ENCODE peak calls at places on chromosomes 5 and 9, in six cellular contexts. One of them, this sample, is unnamed.

GRCh38 chr5:64958757-64959391 is 190.1 kb downstream of the CWC27 start:
- DNase-seq in A549: no peak
- DNase-seq in endothelial cell of umbilical vein: peak; percentile 43
- DNase-seq in NB4: peak; percentile 33
- DNase-seq in HepG2: peak; percentile 11
- DNase-seq in K562: peak; percentile 26
- DNase-seq in this sample: no peak

GRCh38 chr9:26012797-26013594 is 334.8 kb upstream of the TUSC1 start:
- DNase-seq in A549: no peak
- DNase-seq in endothelial cell of umbilical vein: no peak
- DNase-seq in NB4: no peak
- DNase-seq in HepG2: no peak
- DNase-seq in K562: no peak
- DNase-seq in this sample: no peak

GRCh38 chr5:154729613-154730012 is 25.6 kb upstream of the LARP1 start:
- DNase-seq in A549: no peak
- DNase-seq in endothelial cell of umbilical vein: no peak
- DNase-seq in NB4: no peak
- DNase-seq in HepG2: peak; percentile 82
- DNase-seq in K562: no peak
- DNase-seq in this sample: no peak

GRCh38 chr5:175306381-175306780 is 137.6 kb downstream of the DRD1 start:
- DNase-seq in A549: no peak
- DNase-seq in endothelial cell of umbilical vein: no peak
- DNase-seq in NB4: no peak
- DNase-seq in HepG2: no peak
- DNase-seq in K562: no peak
- DNase-seq in this sample: no peak

GRCh38 chr5:176664886-176665285 is 17.6 kb downstream of the TSPAN17 start:
- DNase-seq in A549: no peak
- DNase-seq in endothelial cell of umbilical vein: no peak
- DNase-seq in NB4: no peak
- DNase-seq in HepG2: no peak
- DNase-seq in K562: no peak
- DNase-seq in this sample: no peak

GRCh38 chr5:107376546-107377276 is 294.0 kb downstream of the EFNA5 start:
- DNase-seq in A549: no peak
- DNase-seq in endothelial cell of umbilical vein: no peak
- DNase-seq in NB4: no peak
- DNase-seq in HepG2: no peak
- DNase-seq in K562: no peak
- DNase-seq in this sample: no peak

GRCh38 chr5:174736351-174736721 is 12.0 kb downstream of the MSX2 start:
- DNase-seq in A549: no peak
- DNase-seq in endothelial cell of umbilical vein: no peak
- DNase-seq in NB4: peak; percentile 22
- DNase-seq in HepG2: no peak
- DNase-seq in K562: no peak
- DNase-seq in this sample: no peak

GRCh38 chr9:23322392-23322791 is 503.6 kb downstream of the ELAVL2 start:
- DNase-seq in A549: no peak
- DNase-seq in endothelial cell of umbilical vein: no peak
- DNase-seq in NB4: no peak
- DNase-seq in HepG2: no peak
- DNase-seq in K562: no peak
- DNase-seq in this sample: no peak

GRCh38 chr5:139642891-139643871 is 5.0 kb upstream of the CXXC5 start:
- DNase-seq in A549: no peak
- DNase-seq in endothelial cell of umbilical vein: no peak
- DNase-seq in NB4: peak; percentile 6
- DNase-seq in HepG2: peak; percentile 79
- DNase-seq in K562: no peak
- DNase-seq in this sample: no peak

GRCh38 chr5:73825736-73826135 is 199.7 kb downstream of the ARHGEF28 start:
- DNase-seq in A549: no peak
- DNase-seq in endothelial cell of umbilical vein: no peak
- DNase-seq in NB4: no peak
- DNase-seq in HepG2: no peak
- DNase-seq in K562: no peak
- DNase-seq in this sample: no peak

GRCh38 chr5:133406632-133407276 is 205.6 kb downstream of the FSTL4 start:
- DNase-seq in A549: no peak
- DNase-seq in endothelial cell of umbilical vein: no peak
- DNase-seq in NB4: no peak
- DNase-seq in HepG2: no peak
- DNase-seq in K562: no peak
- DNase-seq in this sample: no peak

GRCh38 chr5:151592855-151593408 is 1.8 kb upstream of the FAT2 start:
- DNase-seq in A549: no peak
- DNase-seq in endothelial cell of umbilical vein: no peak
- DNase-seq in NB4: no peak
- DNase-seq in HepG2: peak; percentile 66
- DNase-seq in K562: no peak
- DNase-seq in this sample: no peak

GRCh38 chr5:173775692-173776135 is 112.4 kb upstream of the CPEB4 start:
- DNase-seq in A549: no peak
- DNase-seq in endothelial cell of umbilical vein: no peak
- DNase-seq in NB4: peak; percentile 82
- DNase-seq in HepG2: no peak
- DNase-seq in K562: no peak
- DNase-seq in this sample: no peak

GRCh38 chr9:93697352-93698139 is 121.2 kb downstream of the PHF2 start:
- DNase-seq in A549: no peak
- DNase-seq in endothelial cell of umbilical vein: no peak
- DNase-seq in NB4: no peak
- DNase-seq in HepG2: no peak
- DNase-seq in K562: no peak
- DNase-seq in this sample: no peak

GRCh38 chr5:154771383-154771901 is 16.3 kb downstream of the LARP1 start:
- DNase-seq in A549: no peak
- DNase-seq in endothelial cell of umbilical vein: peak; percentile 78
- DNase-seq in NB4: no peak
- DNase-seq in HepG2: no peak
- DNase-seq in K562: no peak
- DNase-seq in this sample: no peak

GRCh38 chr5:66992547-66992946 is 204.1 kb downstream of the CD180 start:
- DNase-seq in A549: no peak
- DNase-seq in endothelial cell of umbilical vein: no peak
- DNase-seq in NB4: peak; percentile 32
- DNase-seq in HepG2: no peak
- DNase-seq in K562: no peak
- DNase-seq in this sample: no peak

GRCh38 chr5:82719368-82719767 is 357.8 kb downstream of the TMEM167A start:
- DNase-seq in A549: no peak
- DNase-seq in endothelial cell of umbilical vein: no peak
- DNase-seq in NB4: peak; percentile 9
- DNase-seq in HepG2: no peak
- DNase-seq in K562: no peak
- DNase-seq in this sample: no peak

GRCh38 chr5:122252319-122252718 is 59.7 kb upstream of the SNCAIP start:
- DNase-seq in A549: no peak
- DNase-seq in endothelial cell of umbilical vein: no peak
- DNase-seq in NB4: no peak
- DNase-seq in HepG2: no peak
- DNase-seq in K562: no peak
- DNase-seq in this sample: no peak

GRCh38 chr9:72151099-72151498 is 1.9 kb downstream of the GDA start:
- DNase-seq in A549: no peak
- DNase-seq in endothelial cell of umbilical vein: no peak
- DNase-seq in NB4: no peak
- DNase-seq in HepG2: no peak
- DNase-seq in K562: no peak
- DNase-seq in this sample: no peak

GRCh38 chr9:111743275-111743674 is 51.5 kb downstream of the SHOC1 start:
- DNase-seq in A549: peak; percentile 45
- DNase-seq in endothelial cell of umbilical vein: peak; percentile 21
- DNase-seq in NB4: peak; percentile 24
- DNase-seq in HepG2: peak; percentile 6
- DNase-seq in K562: no peak
- DNase-seq in this sample: no peak

GRCh38 chr9:127518091-127518856 is 67.0 kb downstream of the LRSAM1 start:
- DNase-seq in A549: no peak
- DNase-seq in endothelial cell of umbilical vein: peak; percentile 59
- DNase-seq in NB4: no peak
- DNase-seq in HepG2: no peak
- DNase-seq in K562: no peak
- DNase-seq in this sample: peak; percentile 31

GRCh38 chr9:137455361-137455991 is 3.7 kb downstream of the NSMF start:
- DNase-seq in A549: no peak
- DNase-seq in endothelial cell of umbilical vein: no peak
- DNase-seq in NB4: no peak
- DNase-seq in HepG2: no peak
- DNase-seq in K562: no peak
- DNase-seq in this sample: no peak

GRCh38 chr5:99099691-99100090 is 170.9 kb upstream of the CHD1 start:
- DNase-seq in A549: no peak
- DNase-seq in endothelial cell of umbilical vein: no peak
- DNase-seq in NB4: no peak
- DNase-seq in HepG2: no peak
- DNase-seq in K562: no peak
- DNase-seq in this sample: no peak

GRCh38 chr5:90289837-90290236 is 119.7 kb downstream of the CETN3 start:
- DNase-seq in A549: no peak
- DNase-seq in endothelial cell of umbilical vein: no peak
- DNase-seq in NB4: peak; percentile 29
- DNase-seq in HepG2: no peak
- DNase-seq in K562: no peak
- DNase-seq in this sample: no peak

GRCh38 chr9:123678038-123678877 is 251.7 kb downstream of the DENND1A start:
- DNase-seq in A549: no peak
- DNase-seq in endothelial cell of umbilical vein: peak; percentile 50
- DNase-seq in NB4: no peak
- DNase-seq in HepG2: peak; percentile 84
- DNase-seq in K562: no peak
- DNase-seq in this sample: no peak

GRCh38 chr9:134936762-134937555 is 19.2 kb upstream of the FCN1 start:
- DNase-seq in A549: no peak
- DNase-seq in endothelial cell of umbilical vein: no peak
- DNase-seq in NB4: peak; percentile 75
- DNase-seq in HepG2: no peak
- DNase-seq in K562: no peak
- DNase-seq in this sample: peak; percentile 87

GRCh38 chr5:139569276-139569955 is 8.3 kb downstream of the UBE2D2 start:
- DNase-seq in A549: no peak
- DNase-seq in endothelial cell of umbilical vein: no peak
- DNase-seq in NB4: no peak
- DNase-seq in HepG2: no peak
- DNase-seq in K562: no peak
- DNase-seq in this sample: no peak

GRCh38 chr5:16663848-16664247 is 47.1 kb upstream of the RETREG1 start:
- DNase-seq in A549: no peak
- DNase-seq in endothelial cell of umbilical vein: no peak
- DNase-seq in NB4: no peak
- DNase-seq in HepG2: no peak
- DNase-seq in K562: no peak
- DNase-seq in this sample: no peak

GRCh38 chr5:169424279-169424955 is 123.5 kb upstream of the SLIT3 start:
- DNase-seq in A549: no peak
- DNase-seq in endothelial cell of umbilical vein: no peak
- DNase-seq in NB4: no peak
- DNase-seq in HepG2: no peak
- DNase-seq in K562: no peak
- DNase-seq in this sample: no peak

GRCh38 chr9:33524431-33524947 is 438 bp downstream of the ANKRD18B start:
- DNase-seq in A549: no peak
- DNase-seq in endothelial cell of umbilical vein: peak; percentile 51
- DNase-seq in NB4: peak; percentile 69
- DNase-seq in HepG2: no peak
- DNase-seq in K562: peak; percentile 16
- DNase-seq in this sample: no peak

GRCh38 chr5:1633605-1634336 is 110.0 kb upstream of the LPCAT1 start:
- DNase-seq in A549: peak; percentile 49
- DNase-seq in endothelial cell of umbilical vein: peak; percentile 26
- DNase-seq in NB4: peak; percentile 45
- DNase-seq in HepG2: peak; percentile 68
- DNase-seq in K562: peak; percentile 95
- DNase-seq in this sample: peak; percentile 15

GRCh38 chr5:26847041-26847736 is 191.2 kb downstream of the CDH9 start:
- DNase-seq in A549: peak; percentile 15
- DNase-seq in endothelial cell of umbilical vein: no peak
- DNase-seq in NB4: no peak
- DNase-seq in HepG2: peak; percentile 31
- DNase-seq in K562: no peak
- DNase-seq in this sample: no peak

GRCh38 chr9:12702160-12702758 is 9.1 kb downstream of the TYRP1 start:
- DNase-seq in A549: peak; percentile 8
- DNase-seq in endothelial cell of umbilical vein: peak; percentile 70
- DNase-seq in NB4: no peak
- DNase-seq in HepG2: peak; percentile 3
- DNase-seq in K562: peak; percentile 0
- DNase-seq in this sample: no peak

GRCh38 chr5:171957591-171958251 is 48.7 kb downstream of the FBXW11 start:
- DNase-seq in A549: no peak
- DNase-seq in endothelial cell of umbilical vein: no peak
- DNase-seq in NB4: no peak
- DNase-seq in HepG2: peak; percentile 35
- DNase-seq in K562: no peak
- DNase-seq in this sample: peak; percentile 69
- TF ChIP-seq MYC in A549: no peak
- TF ChIP-seq MYC in endothelial cell of umbilical vein: no peak
- TF ChIP-seq MYC in NB4: no peak
- TF ChIP-seq MYC in HepG2: no peak
- TF ChIP-seq MYC in K562: no peak
- TF ChIP-seq MYC in this sample: no peak

DNA sequence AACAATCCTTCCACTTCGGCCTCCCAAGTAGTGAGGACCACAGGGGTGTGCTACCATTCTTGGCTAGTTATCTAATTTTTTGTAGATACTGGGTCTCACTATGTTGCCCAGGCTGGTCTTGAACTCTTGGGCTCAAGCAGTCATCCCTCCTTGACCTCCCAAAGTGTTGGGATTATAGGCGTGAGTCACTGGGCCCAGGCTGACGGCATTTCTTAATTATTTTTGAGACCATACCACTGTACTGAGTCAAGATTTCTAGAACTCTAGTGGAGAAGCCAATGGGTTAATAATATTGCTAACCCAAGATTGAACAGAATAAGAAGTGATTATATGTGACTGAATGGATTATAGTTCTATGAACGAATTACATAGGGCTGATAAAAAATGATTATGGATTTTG is 66.7 kb downstream of the TARS1 start:
- DNase-seq in A549: no peak
- DNase-seq in endothelial cell of umbilical vein: no peak
- DNase-seq in NB4: no peak
- DNase-seq in HepG2: no peak
- DNase-seq in K562: no peak
- DNase-seq in this sample: no peak
- TF ChIP-seq MYC in A549: no peak
- TF ChIP-seq MYC in endothelial cell of umbilical vein: no peak
- TF ChIP-seq MYC in NB4: no peak
- TF ChIP-seq MYC in HepG2: no peak
- TF ChIP-seq MYC in K562: no peak
- TF ChIP-seq MYC in this sample: no peak

GRCh38 chr9:96565684-96566360 is 53.8 kb downstream of the CDC14B start:
- DNase-seq in A549: peak; percentile 15
- DNase-seq in endothelial cell of umbilical vein: no peak
- DNase-seq in NB4: no peak
- DNase-seq in HepG2: no peak
- DNase-seq in K562: no peak
- DNase-seq in this sample: no peak
- TF ChIP-seq MYC in A549: no peak
- TF ChIP-seq MYC in endothelial cell of umbilical vein: no peak
- TF ChIP-seq MYC in NB4: no peak
- TF ChIP-seq MYC in HepG2: no peak
- TF ChIP-seq MYC in K562: no peak
- TF ChIP-seq MYC in this sample: no peak

GRCh38 chr5:142015781-142016533 is 3.1 kb upstream of the GNPDA1 start:
- DNase-seq in A549: no peak
- DNase-seq in endothelial cell of umbilical vein: peak; percentile 92
- DNase-seq in NB4: peak; percentile 81
- DNase-seq in HepG2: no peak
- DNase-seq in K562: no peak
- DNase-seq in this sample: no peak
- TF ChIP-seq MYC in A549: no peak
- TF ChIP-seq MYC in endothelial cell of umbilical vein: no peak
- TF ChIP-seq MYC in NB4: no peak
- TF ChIP-seq MYC in HepG2: no peak
- TF ChIP-seq MYC in K562: no peak
- TF ChIP-seq MYC in this sample: no peak

This sample was measured in GM12878.